ENCODE peak calls at places on chromosomes 5 and 9, in nine cellular contexts. H is RPMI7951; U is left kidney; Y is hippocampal formation; X is brain microvascular endothelial cell; R is activated T-cell treated with anti-CD3 and anti-CD28 coated beads, Interleukin-2, amount 50 U/mL, for 72 hours; O is epithelial cell of prostate; F is stimulated activated CD8-positive, alpha-beta memory T cell treated with anti-CD3 and anti-CD28 coated beads, Interleukin-15, amount 100 ng/mL, for 24 hours; N is endothelial cell. E is an unnamed sample.

GRCh38 chr5:9233712-9234111 is 312.2 kb downstream of the SEMA5A start:
- DNase-seq in F (no peak), X (peak), U (peak), N (no peak), R (no peak), O (no peak), H (no peak), Y (no peak), E (peak)

GRCh38 chr5:133253661-133254060 is 201.8 kb downstream of the HSPA4 start:
- DNase-seq in H (no peak), R (no peak), X (no peak), N (no peak), U (no peak), Y (no peak), O (no peak), F (no peak), E (no peak)

GRCh38 chr9:137163101-137163661 is 6.7 kb downstream of the LRRC26 start:
- DNase-seq in F (no peak), O (no peak), X (peak), H (peak), R (no peak), Y (no peak), N (no peak), U (peak), E (no peak)

GRCh38 chr5:121273818-121274433 is 577.8 kb upstream of the FTMT start:
- DNase-seq in U (peak), R (no peak), X (peak), F (no peak), Y (no peak), O (peak), N (no peak), H (peak), E (peak)

GRCh38 chr9:89482950-89483349 is 15.0 kb downstream of the SEMA4D start:
- DNase-seq in F (no peak), R (no peak), H (no peak), Y (no peak), X (no peak), O (no peak), N (no peak), U (peak), E (no peak)

GRCh38 chr5:991472-992267 is 16.9 kb upstream of the NKD2 start:
- DNase-seq in Y (no peak), O (no peak), N (no peak), R (no peak), U (no peak), X (no peak), H (no peak), F (no peak), E (no peak)

GRCh38 chr5:135934939-135935338 is 19.8 kb downstream of the LECT2 start:
- DNase-seq in F (no peak), U (peak), X (peak), N (no peak), Y (no peak), O (no peak), H (peak), R (no peak), E (peak)

GRCh38 chr5:6732634-6733410 is 19.6 kb downstream of the TENT4A start:
- DNase-seq in R (no peak), Y (no peak), F (no peak), H (peak), O (peak), U (no peak), X (peak), N (no peak), E (peak)

GRCh38 chr9:74742792-74743389 is 144.8 kb downstream of the TRPM6 start:
- DNase-seq in U (peak), F (no peak), R (peak), O (no peak), Y (no peak), N (peak), X (peak), H (peak), E (peak)

GRCh38 chr5:34015120-34015807 is 7.4 kb upstream of the AMACR start:
- DNase-seq in N (no peak), X (no peak), O (no peak), U (no peak), R (peak), H (no peak), Y (no peak), F (no peak), E (no peak)

GRCh38 chr9:68894502-68894901 is 119.4 kb downstream of the PRKACG start:
- DNase-seq in O (no peak), F (no peak), N (no peak), U (peak), H (no peak), Y (no peak), X (peak), R (no peak), E (no peak)

GRCh38 chr9:129333961-129334743 is 156.1 kb upstream of the IER5L start:
- DNase-seq in H (peak), Y (peak), R (peak), U (peak), N (peak), O (peak), X (peak), F (no peak), E (peak)

GRCh38 chr5:179679014-179679674 is 1.7 kb downstream of the CBY3 start:
- DNase-seq in N (peak), X (peak), Y (peak), F (peak), H (peak), U (peak), R (peak), O (no peak), E (peak)

GRCh38 chr5:134625559-134625958 is 7.1 kb downstream of the SAR1B start:
- DNase-seq in O (no peak), H (no peak), U (no peak), N (no peak), R (no peak), Y (no peak), X (no peak), F (no peak), E (no peak)

GRCh38 chr9:104743377-104743985 is 4.0 kb upstream of the NIPSNAP3A start:
- DNase-seq in X (peak), O (no peak), Y (peak), N (peak), U (peak), R (peak), H (peak), F (no peak), E (peak)

GRCh38 chr9:81585191-81585763 is 104.1 kb downstream of the TLE1 start:
- DNase-seq in O (no peak), R (no peak), H (no peak), F (no peak), U (no peak), X (no peak), Y (no peak), N (no peak), E (peak)

GRCh38 chr5:139752506-139753350 is 42.9 kb upstream of the PSD2 start:
- DNase-seq in N (no peak), R (no peak), Y (no peak), F (no peak), U (peak), H (no peak), X (peak), O (no peak), E (peak)

GRCh38 chr5:14702238-14702839 is 37.8 kb downstream of the OTULIN start:
- DNase-seq in U (no peak), H (no peak), R (no peak), Y (no peak), X (no peak), N (no peak), O (peak), F (no peak), E (no peak)

GRCh38 chr5:74865799-74866652 is at the start of gene FAM169A:
- DNase-seq in O (no peak), U (peak), Y (peak), R (peak), F (peak), H (peak), X (no peak), N (peak), E (peak)

GRCh38 chr5:6291961-6292360 is 86.4 kb downstream of the MED10 start:
- DNase-seq in F (no peak), Y (no peak), U (no peak), H (peak), R (no peak), X (no peak), O (no peak), N (peak), E (no peak)

GRCh38 chr5:21649969-21650368 is 1203.2 kb downstream of the CDH12 start:
- DNase-seq in F (no peak), H (no peak), X (no peak), O (no peak), N (no peak), U (no peak), R (no peak), Y (no peak), E (no peak)

GRCh38 chr9:101026824-101027223 is 1.7 kb upstream of the PLPPR1 start:
- DNase-seq in X (no peak), O (no peak), N (no peak), U (peak), F (no peak), R (no peak), H (no peak), Y (no peak), E (no peak)

GRCh38 chr9:546797-547223 is 294.7 kb upstream of the DMRT1 start:
- DNase-seq in F (no peak), H (peak), Y (peak), N (peak), U (peak), O (no peak), X (no peak), R (no peak), E (peak)

GRCh38 chr5:179166886-179167841 is 107.0 kb downstream of the ZNF354C start:
- DNase-seq in H (peak), R (peak), Y (peak), U (peak), X (peak), F (peak), N (peak), O (no peak), E (peak)

GRCh38 chr9:130835441-130836298 is 616 bp downstream of the ABL1 start:
- DNase-seq in R (peak), N (peak), O (no peak), F (no peak), H (peak), X (no peak), U (peak), Y (peak), E (peak)